ENCODE peak calls at places on chromosomes 2 and 18, in six cellular contexts. C is stimulated activated CD8-positive, alpha-beta memory T cell treated with anti-CD3 and anti-CD28 coated beads, Interleukin-7, amount 100 ng/mL, for 1 hour; I is activated T-helper 1 cell treated with Interleukin-2 at 50 U/mL for 16 hours; T is HuH-7.5; E is PC-3; N is T1000. Y is an unnamed sample.

GRCh38 chr2:222708274-222708710 is 36.8 kb downstream of the MOGAT1 start:
- DNase-seq in I (peak), E (peak), T (no peak), C (peak), N (peak), Y (peak)

GRCh38 chr2:112161431-112162145 is 23.4 kb downstream of the FBLN7 start:
- DNase-seq in C (no peak), N (no peak), T (no peak), E (no peak), I (no peak), Y (no peak)

GRCh38 chr2:67526283-67526682 is 129.2 kb downstream of the ETAA1 start:
- DNase-seq in N (no peak), I (no peak), C (no peak), T (no peak), E (no peak), Y (peak)

GRCh38 chr18:5759169-5759568 is 136.2 kb downstream of the TMEM200C start:
- DNase-seq in E (no peak), C (no peak), N (no peak), T (no peak), I (no peak), Y (no peak)

GRCh38 chr2:64854773-64855237 is 134.4 kb upstream of the SLC1A4 start:
- DNase-seq in T (no peak), N (no peak), C (no peak), E (no peak), I (no peak), Y (peak)

GRCh38 chr2:231000211-231000904 is 4.4 kb downstream of the SPATA3 start:
- DNase-seq in N (no peak), E (peak), T (no peak), I (no peak), C (no peak), Y (no peak)

GRCh38 chr2:109081374-109081773 is 47.6 kb upstream of the SH3RF3 start:
- DNase-seq in N (no peak), T (no peak), E (no peak), C (no peak), I (no peak), Y (no peak)

GRCh38 chr18:49647496-49648168 is 85.8 kb downstream of the LIPG start:
- DNase-seq in C (no peak), E (peak), N (no peak), T (no peak), I (no peak), Y (peak)

GRCh38 chr2:69132960-69133590 is 120.1 kb downstream of the ANTXR1 start:
- DNase-seq in C (no peak), N (no peak), T (no peak), E (peak), I (no peak), Y (no peak)

GRCh38 chr2:199384043-199384442 is 73.7 kb downstream of the SATB2 start:
- DNase-seq in E (no peak), C (no peak), I (no peak), N (no peak), T (no peak), Y (no peak)

GRCh38 chr2:228652366-228652765 is 470.9 kb upstream of the SPHKAP start:
- DNase-seq in I (no peak), N (no peak), T (no peak), E (peak), C (no peak), Y (peak)

GRCh38 chr2:43594875-43595274 is 963 bp downstream of the THADA start:
- DNase-seq in C (no peak), T (no peak), I (no peak), E (no peak), N (no peak), Y (no peak)

GRCh38 chr2:151775057-151775740 is 40.9 kb upstream of the NEB start:
- DNase-seq in C (no peak), T (no peak), I (no peak), E (no peak), N (no peak), Y (peak)

GRCh38 chr18:27713037-27713726 is 463.7 kb downstream of the CDH2 start:
- DNase-seq in C (no peak), T (no peak), N (no peak), E (no peak), I (no peak), Y (peak)

GRCh38 chr2:172168917-172169346 is 66.2 kb upstream of the DLX2 start:
- DNase-seq in T (no peak), N (no peak), C (no peak), I (no peak), E (peak), Y (no peak)

GRCh38 chr2:205947621-205948495 is 138.1 kb downstream of the INO80D start:
- DNase-seq in T (peak), E (peak), C (peak), I (peak), N (peak), Y (peak)

GRCh38 chr18:48813833-48814489 is 136.8 kb downstream of the SMAD7 start:
- DNase-seq in E (peak), N (no peak), C (no peak), T (no peak), I (no peak), Y (no peak)

GRCh38 chr2:226873051-226873620 is 37.3 kb downstream of the RHBDD1 start:
- DNase-seq in I (no peak), N (peak), T (no peak), E (peak), C (no peak), Y (peak)

GRCh38 chr2:54597153-54597827 is 126.2 kb upstream of the EML6 start:
- DNase-seq in I (no peak), T (no peak), N (no peak), C (no peak), E (no peak), Y (no peak)

GRCh38 chr2:7355781-7356180 is 438.6 kb downstream of the RNF144A start:
- DNase-seq in N (no peak), E (no peak), T (no peak), I (no peak), C (no peak), Y (no peak)

GRCh38 chr18:77103181-77103875 is 29.3 kb downstream of the MBP start:
- DNase-seq in T (no peak), C (no peak), I (no peak), E (no peak), N (no peak), Y (peak)

GRCh38 chr2:215654177-215654850 is 218.4 kb upstream of the FN1 start:
- DNase-seq in C (no peak), I (no peak), T (no peak), N (no peak), E (no peak), Y (peak)

GRCh38 chr2:240269380-240269779 is 128.9 kb upstream of the OTOS start:
- DNase-seq in I (no peak), N (no peak), C (no peak), T (no peak), E (no peak), Y (no peak)

GRCh38 chr2:28970464-28971160 is 10.5 kb upstream of the TOGARAM2 start:
- DNase-seq in E (no peak), I (no peak), C (no peak), N (no peak), T (no peak), Y (no peak)

GRCh38 chr2:30768036-30768686 is 39.1 kb downstream of the CAPN13 start:
- DNase-seq in N (no peak), T (no peak), E (no peak), C (no peak), I (no peak), Y (no peak)

GRCh38 chr2:229715895-229716507 is 1.6 kb upstream of the DNER start:
- DNase-seq in E (peak), N (no peak), I (no peak), C (no peak), T (no peak), Y (no peak)

GRCh38 chr2:241035142-241035817 is 36.9 kb downstream of the SNED1 start:
- DNase-seq in N (no peak), T (no peak), I (peak), C (no peak), E (no peak), Y (peak)

GRCh38 chr2:67260348-67261277 is 136.5 kb upstream of the ETAA1 start:
- DNase-seq in E (peak), I (no peak), T (no peak), N (peak), C (no peak), Y (peak)

GRCh38 chr18:75828379-75828778 is 400.9 kb upstream of the SMIM21 start:
- DNase-seq in C (no peak), T (no peak), N (no peak), E (no peak), I (no peak), Y (no peak)

GRCh38 chr2:19369341-19369955 is 11.0 kb upstream of the OSR1 start:
- DNase-seq in C (no peak), I (no peak), E (peak), N (no peak), T (no peak), Y (no peak)

GRCh38 chr18:30465131-30465530 is 577.4 kb downstream of the DSC3 start:
- DNase-seq in I (no peak), T (no peak), N (no peak), C (no peak), E (no peak), Y (no peak)

GRCh38 chr2:240892361-240892760 is 3.6 kb downstream of the MAB21L4 start:
- DNase-seq in I (no peak), C (no peak), T (no peak), E (no peak), N (no peak), Y (no peak)

Y was measured in foreskin fibroblast.